ENCODE peak calls at places on chromosomes 4 and X, in nine cellular contexts. D, L, Q, J, R, H, B, P and Z are unnamed samples.

GRCh38 chr4:22465349-22465748 is 50.5 kb downstream of the ADGRA3 start:
- DNase-seq in D (no peak), L (no peak), Q (no peak), J (no peak), R (no peak), H (no peak), B (no peak), P (no peak), Z (no peak)

GRCh38 chr4:2619459-2619858 is 83.0 kb downstream of the FAM193A start:
- DNase-seq in D (no peak), L (no peak), Q (no peak), J (no peak), R (no peak), H (no peak), B (no peak), P (no peak), Z (no peak)

GRCh38 chr4:89657931-89658700 is 178.8 kb downstream of the SNCA start:
- DNase-seq in D (no peak), L (no peak), Q (no peak), J (no peak), R (no peak), H (no peak), B (no peak), P (no peak), Z (peak; percentile 15)

GRCh38 chr4:8739820-8740665 is 131.6 kb downstream of the HMX1 start:
- DNase-seq in D (no peak), L (peak; percentile 32), Q (no peak), J (no peak), R (no peak), H (no peak), B (no peak), P (no peak), Z (no peak)

GRCh38 chr4:101419324-101420135 is 72.2 kb upstream of the PPP3CA start:
- DNase-seq in D (no peak), L (no peak), Q (no peak), J (peak; percentile 27), R (peak; percentile 59), H (peak; percentile 5), B (no peak), P (no peak), Z (no peak)

GRCh38 chr4:16248605-16249004 is 22.3 kb upstream of the TAPT1 start:
- DNase-seq in D (no peak), L (no peak), Q (no peak), J (no peak), R (no peak), H (no peak), B (no peak), P (no peak), Z (no peak)

GRCh38 chrX:49019599-49020249 is 17.7 kb upstream of the GRIPAP1 start:
- DNase-seq in D (no peak), L (no peak), Q (peak; percentile 6), J (no peak), R (no peak), H (no peak), B (no peak), P (no peak), Z (no peak)

GRCh38 chrX:45007598-45007997 is 134.6 kb downstream of the KDM6A start:
- DNase-seq in D (no peak), L (no peak), Q (no peak), J (no peak), R (no peak), H (no peak), B (no peak), P (no peak), Z (no peak)

GRCh38 chr4:94158883-94159282 is 48.8 kb upstream of the SMARCAD1 start:
- DNase-seq in D (no peak), L (no peak), Q (no peak), J (no peak), R (no peak), H (no peak), B (no peak), P (no peak), Z (no peak)

GRCh38 chr4:1669270-1669669 is 14.8 kb downstream of the FAM53A start:
- DNase-seq in D (no peak), L (no peak), Q (no peak), J (no peak), R (no peak), H (no peak), B (no peak), P (no peak), Z (no peak)

GRCh38 chrX:114181195-114181594 is 402.7 kb upstream of the HTR2C start:
- DNase-seq in D (no peak), L (no peak), Q (no peak), J (no peak), R (no peak), H (no peak), B (no peak), P (no peak), Z (no peak)

GRCh38 chr4:30721353-30722091 is 1.4 kb downstream of the PCDH7 start:
- DNase-seq in D (peak; percentile 29), L (peak; percentile 55), Q (peak; percentile 76), J (peak; percentile 54), R (peak; percentile 22), H (peak; percentile 19), B (no peak), P (no peak), Z (no peak)

GRCh38 chr4:30722092-30722915 is 2.1 kb downstream of the PCDH7 start:
- DNase-seq in D (no peak), L (no peak), Q (peak; percentile 78), J (no peak), R (no peak), H (no peak), B (no peak), P (no peak), Z (no peak)

GRCh38 chr4:30724217-30724616 is 4.0 kb downstream of the PCDH7 start:
- DNase-seq in D (no peak), L (no peak), Q (no peak), J (no peak), R (no peak), H (no peak), B (no peak), P (no peak), Z (no peak)

GRCh38 chr4:30720656-30721352 is 635 bp downstream of the PCDH7 start:
- DNase-seq in D (peak; percentile 28), L (peak; percentile 59), Q (peak; percentile 75), J (peak; percentile 48), R (peak; percentile 24), H (no peak), B (no peak), P (no peak), Z (no peak)

GRCh38 chr4:30722916-30723270 is 2.7 kb downstream of the PCDH7 start:
- DNase-seq in D (peak; percentile 22), L (peak; percentile 41), Q (peak; percentile 59), J (peak; percentile 15), R (peak; percentile 16), H (no peak), B (no peak), P (no peak), Z (no peak)
- H3K27ac ChIP-seq in D (peak overlapping the region; percentile 82), L (no peak overlapping the region), Q (no peak overlapping the region), J (no peak overlapping the region), R (no peak overlapping the region), H (peak overlapping the region; percentile 10), B (peak overlapping the region; percentile 88), P (no peak overlapping the region), Z (no peak overlapping the region)

DNA sequence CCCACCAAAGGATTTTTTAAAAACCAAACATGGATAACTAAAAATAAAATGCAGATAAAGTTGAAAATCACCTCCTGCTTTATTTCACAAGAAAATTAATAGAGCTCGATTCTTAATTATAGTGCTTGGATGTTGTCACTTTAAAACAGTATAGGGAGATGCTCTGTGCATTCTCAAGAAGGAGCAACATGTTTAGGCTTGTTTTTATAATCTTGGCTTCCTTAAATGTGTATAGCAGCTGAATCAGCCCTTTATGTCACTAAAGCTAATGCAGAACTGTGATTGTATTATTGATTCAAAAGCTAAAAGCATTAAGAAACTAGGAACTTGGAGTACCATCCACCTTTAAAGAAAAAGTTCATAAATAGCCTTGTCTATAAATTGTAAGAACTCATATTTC is 12.9 kb downstream of the UTP3 start:
- DNase-seq in D (no peak), L (no peak), Q (no peak), J (no peak), R (no peak), H (no peak), B (no peak), P (no peak), Z (no peak)
- H3K27ac ChIP-seq in D (no peak overlapping the region), L (no peak overlapping the region), Q (no peak overlapping the region), J (no peak overlapping the region), R (no peak overlapping the region), H (no peak overlapping the region), B (peak overlapping the region; percentile 33), P (no peak overlapping the region), Z (no peak overlapping the region)

GRCh38 chrX:72271812-72272211 is 5.2 kb downstream of the RPS4X start:
- DNase-seq in D (no peak), L (no peak), Q (no peak), J (no peak), R (no peak), H (peak; percentile 30), B (no peak), P (no peak), Z (no peak)

GRCh38 chrX:72270316-72270866 is 6.7 kb downstream of the RPS4X start:
- DNase-seq in D (no peak), L (no peak), Q (no peak), J (no peak), R (no peak), H (no peak), B (no peak), P (no peak), Z (no peak)

GRCh38 chrX:72271091-72271490 is 6.0 kb downstream of the RPS4X start:
- DNase-seq in D (no peak), L (no peak), Q (no peak), J (no peak), R (no peak), H (no peak), B (no peak), P (no peak), Z (no peak)

GRCh38 chrX:72268601-72269365 is 8.3 kb downstream of the RPS4X start:
- DNase-seq in D (no peak), L (no peak), Q (no peak), J (no peak), R (no peak), H (no peak), B (no peak), P (no peak), Z (no peak)

DNA sequence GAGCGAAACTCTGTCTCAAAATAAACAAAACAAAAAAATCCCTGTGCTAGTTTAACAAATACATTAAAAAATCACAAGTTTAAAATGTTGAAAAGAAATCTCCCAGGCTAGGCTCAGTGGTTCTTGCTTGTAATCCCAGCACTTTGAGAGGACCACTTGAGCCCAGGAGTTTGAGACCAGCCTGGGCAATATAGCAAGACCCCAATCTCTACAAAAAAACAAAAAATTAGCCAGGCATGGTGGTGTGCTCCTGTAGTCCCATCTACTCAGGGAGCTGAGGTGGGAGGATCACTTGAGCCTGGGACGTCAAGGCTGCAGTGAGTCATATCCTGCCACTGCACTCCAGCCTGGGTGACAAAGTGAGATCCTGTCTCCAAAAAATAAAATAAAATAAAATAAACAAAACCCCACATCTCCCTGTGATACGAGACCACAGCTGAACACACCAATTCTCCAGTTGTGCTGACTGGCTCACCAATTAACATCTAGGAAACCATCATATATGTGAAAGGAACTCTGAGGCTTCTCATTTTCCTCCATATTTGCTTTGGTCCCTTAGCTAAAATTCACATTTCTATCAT is 7.3 kb downstream of the RPS4X start:
- DNase-seq in D (no peak), L (no peak), Q (no peak), J (no peak), R (no peak), H (no peak), B (no peak), P (no peak), Z (no peak)
- H3K27ac ChIP-seq in D (peak overlapping the region; percentile 13), L (no peak overlapping the region), Q (no peak overlapping the region), J (no peak overlapping the region), R (no peak overlapping the region), H (no peak overlapping the region), B (peak overlapping the region; percentile 57), P (no peak overlapping the region), Z (peak overlapping the region; percentile 21)

GRCh38 chr4:185651851-185652250 is 116.5 kb upstream of the PDLIM3 start:
- DNase-seq in D (no peak), L (no peak), Q (no peak), J (no peak), R (no peak), H (no peak), B (no peak), P (no peak), Z (no peak)
- H3K27ac ChIP-seq in D (peak overlapping the region; percentile 89), L (peak overlapping the region; percentile 29), Q (no peak overlapping the region), J (no peak overlapping the region), R (no peak overlapping the region), H (peak overlapping the region; percentile 39), B (peak overlapping the region; percentile 33), P (no peak overlapping the region), Z (no peak overlapping the region)